ENCODE peak calls at places on chromosome 19, in nine cellular contexts. One of them, this sample, is unnamed.

GRCh38 chr19:23882493-23882892 is 32.2 kb upstream of the ZNF726 start:
- DNase-seq in transverse colon: peak; percentile 26
- DNase-seq in ovary: no peak
- DNase-seq in prostate gland: no peak
- DNase-seq in heart left ventricle: no peak
- DNase-seq in tibial nerve: no peak
- DNase-seq in IMR-90: no peak
- DNase-seq in A549: peak; percentile 32
- DNase-seq in stomach: peak; percentile 56
- DNase-seq in this sample: peak; percentile 71

GRCh38 chr19:4267101-4267900 is 11.8 kb upstream of the SHD start:
- DNase-seq in heart left ventricle: peak; percentile 60
- DNase-seq in ovary: peak; percentile 65
- DNase-seq in IMR-90: peak; percentile 37
- DNase-seq in A549: peak; percentile 82
- DNase-seq in prostate gland: peak; percentile 29
- DNase-seq in transverse colon: peak; percentile 68
- DNase-seq in tibial nerve: peak; percentile 56
- DNase-seq in stomach: peak; percentile 63
- DNase-seq in this sample: peak; percentile 76

GRCh38 chr19:18306209-18306902 is 16.5 kb downstream of the LSM4 start:
- DNase-seq in heart left ventricle: no peak
- DNase-seq in IMR-90: no peak
- DNase-seq in transverse colon: peak; percentile 44
- DNase-seq in tibial nerve: no peak
- DNase-seq in A549: no peak
- DNase-seq in prostate gland: no peak
- DNase-seq in ovary: peak; percentile 47
- DNase-seq in stomach: no peak
- DNase-seq in this sample: no peak

GRCh38 chr19:52963229-52963760 is 614 bp upstream of the ZNF816 start:
- DNase-seq in prostate gland: peak; percentile 23
- DNase-seq in tibial nerve: no peak
- DNase-seq in IMR-90: no peak
- DNase-seq in ovary: peak; percentile 34
- DNase-seq in transverse colon: peak; percentile 17
- DNase-seq in stomach: no peak
- DNase-seq in heart left ventricle: peak; percentile 36
- DNase-seq in A549: no peak
- DNase-seq in this sample: no peak

GRCh38 chr19:54481326-54481930 is 8.3 kb upstream of the CDC42EP5 start:
- DNase-seq in stomach: no peak
- DNase-seq in prostate gland: no peak
- DNase-seq in transverse colon: no peak
- DNase-seq in A549: peak; percentile 67
- DNase-seq in tibial nerve: no peak
- DNase-seq in IMR-90: peak; percentile 33
- DNase-seq in ovary: no peak
- DNase-seq in heart left ventricle: no peak
- DNase-seq in this sample: no peak

GRCh38 chr19:36605839-36606478 is 846 bp downstream of the ZNF382 start:
- DNase-seq in stomach: no peak
- DNase-seq in A549: no peak
- DNase-seq in IMR-90: no peak
- DNase-seq in ovary: no peak
- DNase-seq in transverse colon: no peak
- DNase-seq in prostate gland: no peak
- DNase-seq in tibial nerve: no peak
- DNase-seq in heart left ventricle: no peak
- DNase-seq in this sample: no peak

GRCh38 chr19:7152568-7152967 is 83.1 kb downstream of the ZNF557 start:
- DNase-seq in ovary: no peak
- DNase-seq in stomach: no peak
- DNase-seq in tibial nerve: no peak
- DNase-seq in A549: peak; percentile 37
- DNase-seq in heart left ventricle: no peak
- DNase-seq in prostate gland: no peak
- DNase-seq in IMR-90: no peak
- DNase-seq in transverse colon: no peak
- DNase-seq in this sample: peak; percentile 72

GRCh38 chr19:35084078-35084762 is 31.4 kb upstream of the FXYD3 start:
- DNase-seq in transverse colon: no peak
- DNase-seq in ovary: no peak
- DNase-seq in heart left ventricle: no peak
- DNase-seq in prostate gland: no peak
- DNase-seq in stomach: no peak
- DNase-seq in tibial nerve: no peak
- DNase-seq in A549: no peak
- DNase-seq in IMR-90: no peak
- DNase-seq in this sample: no peak

GRCh38 chr19:10560154-10560553 is 5.7 kb downstream of the KRI1 start:
- DNase-seq in transverse colon: no peak
- DNase-seq in stomach: no peak
- DNase-seq in heart left ventricle: no peak
- DNase-seq in ovary: no peak
- DNase-seq in prostate gland: no peak
- DNase-seq in tibial nerve: no peak
- DNase-seq in A549: no peak
- DNase-seq in IMR-90: no peak
- DNase-seq in this sample: no peak

GRCh38 chr19:41219924-41220567 is 1.0 kb downstream of the AXL start:
- DNase-seq in ovary: peak; percentile 58
- DNase-seq in heart left ventricle: peak; percentile 76
- DNase-seq in stomach: no peak
- DNase-seq in transverse colon: peak; percentile 25
- DNase-seq in A549: peak; percentile 59
- DNase-seq in IMR-90: peak; percentile 67
- DNase-seq in prostate gland: no peak
- DNase-seq in tibial nerve: no peak
- DNase-seq in this sample: no peak

GRCh38 chr19:7483720-7484201 is 5.1 kb downstream of the PEX11G start:
- DNase-seq in prostate gland: no peak
- DNase-seq in transverse colon: no peak
- DNase-seq in ovary: no peak
- DNase-seq in stomach: no peak
- DNase-seq in IMR-90: no peak
- DNase-seq in tibial nerve: no peak
- DNase-seq in A549: no peak
- DNase-seq in heart left ventricle: no peak
- DNase-seq in this sample: no peak

GRCh38 chr19:7562646-7563393 is 27.3 kb downstream of the PNPLA6 start:
- DNase-seq in transverse colon: no peak
- DNase-seq in ovary: no peak
- DNase-seq in tibial nerve: no peak
- DNase-seq in stomach: no peak
- DNase-seq in heart left ventricle: no peak
- DNase-seq in prostate gland: no peak
- DNase-seq in IMR-90: no peak
- DNase-seq in A549: no peak
- DNase-seq in this sample: no peak

GRCh38 chr19:38718747-38719543 is 25.3 kb downstream of the CAPN12 start:
- DNase-seq in transverse colon: no peak
- DNase-seq in heart left ventricle: peak; percentile 88
- DNase-seq in ovary: no peak
- DNase-seq in stomach: peak; percentile 71
- DNase-seq in IMR-90: no peak
- DNase-seq in tibial nerve: no peak
- DNase-seq in A549: peak; percentile 61
- DNase-seq in prostate gland: no peak
- DNase-seq in this sample: no peak

GRCh38 chr19:10115392-10116084 is 4.0 kb downstream of the P2RY11 start:
- DNase-seq in prostate gland: no peak
- DNase-seq in stomach: no peak
- DNase-seq in A549: no peak
- DNase-seq in ovary: no peak
- DNase-seq in tibial nerve: no peak
- DNase-seq in heart left ventricle: no peak
- DNase-seq in transverse colon: no peak
- DNase-seq in IMR-90: no peak
- DNase-seq in this sample: no peak

GRCh38 chr19:49595819-49596404 is 4.9 kb downstream of the PRR12 start:
- DNase-seq in IMR-90: no peak
- DNase-seq in transverse colon: no peak
- DNase-seq in stomach: no peak
- DNase-seq in tibial nerve: no peak
- DNase-seq in heart left ventricle: no peak
- DNase-seq in ovary: no peak
- DNase-seq in A549: no peak
- DNase-seq in prostate gland: no peak
- DNase-seq in this sample: no peak

GRCh38 chr19:41530761-41531301 is 45.1 kb upstream of the CEACAM21 start:
- DNase-seq in IMR-90: no peak
- DNase-seq in prostate gland: peak; percentile 43
- DNase-seq in transverse colon: no peak
- DNase-seq in ovary: no peak
- DNase-seq in A549: no peak
- DNase-seq in tibial nerve: peak; percentile 49
- DNase-seq in heart left ventricle: no peak
- DNase-seq in stomach: no peak
- DNase-seq in this sample: no peak

GRCh38 chr19:48807590-48808308 is 3.1 kb downstream of the BCAT2 start:
- DNase-seq in IMR-90: no peak
- DNase-seq in prostate gland: no peak
- DNase-seq in A549: peak; percentile 48
- DNase-seq in ovary: peak; percentile 44
- DNase-seq in tibial nerve: no peak
- DNase-seq in transverse colon: peak; percentile 48
- DNase-seq in stomach: no peak
- DNase-seq in heart left ventricle: no peak
- DNase-seq in this sample: peak; percentile 90

GRCh38 chr19:7701049-7701653 is 780 bp downstream of the FCER2 start:
- DNase-seq in ovary: no peak
- DNase-seq in heart left ventricle: no peak
- DNase-seq in transverse colon: no peak
- DNase-seq in stomach: no peak
- DNase-seq in A549: no peak
- DNase-seq in IMR-90: no peak
- DNase-seq in prostate gland: no peak
- DNase-seq in tibial nerve: no peak
- DNase-seq in this sample: no peak

GRCh38 chr19:45305007-45305406 is 17.7 kb downstream of the CKM start:
- DNase-seq in heart left ventricle: no peak
- DNase-seq in A549: no peak
- DNase-seq in stomach: no peak
- DNase-seq in ovary: no peak
- DNase-seq in prostate gland: no peak
- DNase-seq in IMR-90: no peak
- DNase-seq in transverse colon: no peak
- DNase-seq in tibial nerve: no peak
- DNase-seq in this sample: no peak

GRCh38 chr19:15971217-15971616 is 22.4 kb downstream of the OR10H4 start:
- DNase-seq in ovary: no peak
- DNase-seq in transverse colon: no peak
- DNase-seq in IMR-90: no peak
- DNase-seq in heart left ventricle: no peak
- DNase-seq in A549: no peak
- DNase-seq in prostate gland: no peak
- DNase-seq in tibial nerve: no peak
- DNase-seq in stomach: no peak
- DNase-seq in this sample: no peak
- TF ChIP-seq CTCF in ovary: no peak
- TF ChIP-seq CTCF in transverse colon: no peak
- TF ChIP-seq CTCF in IMR-90: no peak
- TF ChIP-seq CTCF in heart left ventricle: no peak
- TF ChIP-seq CTCF in A549: no peak
- TF ChIP-seq CTCF in prostate gland: no peak
- TF ChIP-seq CTCF in tibial nerve: no peak
- TF ChIP-seq CTCF in stomach: no peak
- TF ChIP-seq CTCF in this sample: peak; percentile 34

GRCh38 chr19:1715540-1715939 is 37.8 kb upstream of the ONECUT3 start:
- DNase-seq in transverse colon: no peak
- DNase-seq in A549: no peak
- DNase-seq in ovary: no peak
- DNase-seq in stomach: no peak
- DNase-seq in prostate gland: no peak
- DNase-seq in IMR-90: no peak
- DNase-seq in tibial nerve: no peak
- DNase-seq in heart left ventricle: no peak
- DNase-seq in this sample: no peak
- TF ChIP-seq POLR2A in transverse colon: no peak
- TF ChIP-seq POLR2A in A549: no peak
- TF ChIP-seq POLR2A in ovary: no peak
- TF ChIP-seq POLR2A in stomach: no peak
- TF ChIP-seq POLR2A in prostate gland: no peak
- TF ChIP-seq POLR2A in IMR-90: no peak
- TF ChIP-seq POLR2A in tibial nerve: no peak
- TF ChIP-seq POLR2A in heart left ventricle: no peak
- TF ChIP-seq POLR2A in this sample: no peak

GRCh38 chr19:39946532-39946931 is 12.1 kb upstream of the FCGBP start:
- DNase-seq in A549: no peak
- DNase-seq in IMR-90: no peak
- DNase-seq in prostate gland: no peak
- DNase-seq in heart left ventricle: no peak
- DNase-seq in stomach: peak; percentile 25
- DNase-seq in ovary: no peak
- DNase-seq in transverse colon: no peak
- DNase-seq in tibial nerve: no peak
- DNase-seq in this sample: no peak

GRCh38 chr19:39941151-39941550 is 6.7 kb upstream of the FCGBP start:
- DNase-seq in stomach: peak; percentile 13
- DNase-seq in IMR-90: no peak
- DNase-seq in heart left ventricle: no peak
- DNase-seq in transverse colon: no peak
- DNase-seq in A549: no peak
- DNase-seq in tibial nerve: no peak
- DNase-seq in ovary: no peak
- DNase-seq in prostate gland: no peak
- DNase-seq in this sample: no peak

GRCh38 chr19:39941615-39942507 is 7.4 kb upstream of the FCGBP start:
- DNase-seq in stomach: peak; percentile 33
- DNase-seq in transverse colon: peak; percentile 55
- DNase-seq in heart left ventricle: no peak
- DNase-seq in tibial nerve: peak; percentile 20
- DNase-seq in IMR-90: peak; percentile 38
- DNase-seq in ovary: no peak
- DNase-seq in A549: no peak
- DNase-seq in prostate gland: no peak
- DNase-seq in this sample: no peak

GRCh38 chr19:39940221-39940833 is 5.9 kb upstream of the FCGBP start:
- DNase-seq in tibial nerve: no peak
- DNase-seq in IMR-90: no peak
- DNase-seq in stomach: no peak
- DNase-seq in ovary: no peak
- DNase-seq in heart left ventricle: no peak
- DNase-seq in A549: no peak
- DNase-seq in transverse colon: no peak
- DNase-seq in prostate gland: no peak
- DNase-seq in this sample: no peak

GRCh38 chr19:39943586-39943985 is 9.2 kb upstream of the FCGBP start:
- DNase-seq in tibial nerve: no peak
- DNase-seq in heart left ventricle: no peak
- DNase-seq in ovary: no peak
- DNase-seq in prostate gland: no peak
- DNase-seq in A549: peak; percentile 42
- DNase-seq in transverse colon: peak; percentile 60
- DNase-seq in IMR-90: no peak
- DNase-seq in stomach: peak; percentile 49
- DNase-seq in this sample: no peak
- H3K27ac ChIP-seq in tibial nerve: no peak overlapping the region
- H3K27ac ChIP-seq in heart left ventricle: no peak overlapping the region
- H3K27ac ChIP-seq in ovary: no peak overlapping the region
- H3K27ac ChIP-seq in prostate gland: no peak overlapping the region
- H3K27ac ChIP-seq in A549: peak overlapping the region; percentile 82
- H3K27ac ChIP-seq in transverse colon: peak overlapping the region; percentile 78
- H3K27ac ChIP-seq in IMR-90: no peak overlapping the region
- H3K27ac ChIP-seq in stomach: peak overlapping the region; percentile 79
- H3K27ac ChIP-seq in this sample: no peak overlapping the region

GRCh38 chr19:13153627-13154240 is 3.5 kb downstream of the IER2 start:
- DNase-seq in transverse colon: peak; percentile 47
- DNase-seq in tibial nerve: no peak
- DNase-seq in heart left ventricle: no peak
- DNase-seq in A549: no peak
- DNase-seq in IMR-90: no peak
- DNase-seq in prostate gland: no peak
- DNase-seq in stomach: peak; percentile 44
- DNase-seq in ovary: peak; percentile 58
- DNase-seq in this sample: peak; percentile 70
- TF ChIP-seq CTCF in transverse colon: peak; percentile 3
- TF ChIP-seq CTCF in tibial nerve: no peak
- TF ChIP-seq CTCF in heart left ventricle: no peak
- TF ChIP-seq CTCF in A549: no peak
- TF ChIP-seq CTCF in IMR-90: no peak
- TF ChIP-seq CTCF in prostate gland: no peak
- TF ChIP-seq CTCF in stomach: no peak
- TF ChIP-seq CTCF in ovary: no peak
- TF ChIP-seq CTCF in this sample: peak; percentile 21